ENCODE peak calls at places on chromosomes 12 and 14, in nine cellular contexts. R is breast epithelium, C is esophagus muscularis mucosa, J is vagina, Z is GM12878, I is adrenal gland, U is tibial nerve, Y is IMR-90, F is suprapubic skin. M is an unnamed sample.

GRCh38 chr12:14473707-14474287 is 93.9 kb downstream of the PLBD1 start:
- DNase-seq in R (no peak), J (no peak), Y (peak), C (no peak), Z (no peak), F (no peak), U (no peak), I (no peak), M (no peak)

GRCh38 chr14:71754422-71755095 is 177.7 kb upstream of the RGS6 start:
- DNase-seq in R (no peak), U (no peak), J (no peak), C (peak), I (no peak), Y (no peak), Z (no peak), F (no peak), M (no peak)

GRCh38 chr14:92973265-92973797 is 50.4 kb downstream of the CHGA start:
- DNase-seq in C (peak), F (peak), U (peak), R (peak), J (no peak), I (peak), Z (no peak), Y (peak), M (peak)

GRCh38 chr14:55580401-55581010 is 499 bp downstream of the KTN1 start:
- DNase-seq in Y (no peak), J (no peak), U (no peak), C (no peak), I (peak), R (peak), F (peak), Z (no peak), M (peak)

GRCh38 chr14:74584966-74585365 is 27.1 kb downstream of the LTBP2 start:
- DNase-seq in Y (no peak), U (no peak), C (no peak), F (no peak), I (no peak), J (no peak), R (no peak), Z (no peak), M (no peak)

GRCh38 chr12:111585619-111586135 is 13.4 kb downstream of the ATXN2 start:
- DNase-seq in Y (no peak), Z (no peak), J (no peak), C (no peak), R (no peak), F (no peak), U (no peak), I (no peak), M (no peak)

GRCh38 chr14:69088523-69089445 is 64.1 kb downstream of the DCAF5 start:
- DNase-seq in Z (no peak), C (no peak), F (no peak), J (no peak), Y (peak), I (no peak), R (peak), U (no peak), M (no peak)

GRCh38 chr12:9111525-9111924 is 4.2 kb downstream of the A2M start:
- DNase-seq in I (no peak), U (no peak), J (no peak), C (no peak), F (no peak), Y (no peak), Z (no peak), R (no peak), M (no peak)

GRCh38 chr14:44529026-44529425 is 21.9 kb upstream of the FSCB start:
- DNase-seq in I (no peak), Z (no peak), F (no peak), R (no peak), J (no peak), Y (no peak), U (no peak), C (no peak), M (no peak)

GRCh38 chr14:57051633-57052032 is 217.1 kb downstream of the EXOC5 start:
- DNase-seq in F (no peak), Z (no peak), U (no peak), J (no peak), C (no peak), I (no peak), Y (no peak), R (no peak), M (no peak)

GRCh38 chr12:52395761-52396434 is 10.2 kb downstream of the KRT82 start:
- DNase-seq in U (peak), Z (no peak), J (no peak), C (no peak), F (peak), Y (no peak), R (no peak), I (no peak), M (no peak)

GRCh38 chr14:21525995-21526671 is at the start of gene SALL2:
- DNase-seq in J (no peak), U (peak), C (peak), F (peak), Z (peak), I (peak), Y (peak), R (peak), M (peak)

GRCh38 chr12:104742551-104742961 is 215.5 kb downstream of the SLC41A2 start:
- DNase-seq in R (no peak), U (no peak), J (no peak), I (no peak), F (no peak), C (no peak), Z (no peak), Y (no peak), M (no peak)

GRCh38 chr12:49706351-49707126 is 666 bp downstream of the FMNL3 start:
- DNase-seq in F (peak), Z (no peak), U (peak), C (no peak), R (no peak), I (peak), J (no peak), Y (peak), M (peak)

GRCh38 chr12:9034095-9034494 is 44.7 kb downstream of the KLRG1 start:
- DNase-seq in F (no peak), U (no peak), Y (no peak), C (no peak), I (no peak), R (no peak), J (no peak), Z (no peak), M (no peak)

GRCh38 chr14:71776463-71777359 is 155.5 kb upstream of the RGS6 start:
- DNase-seq in J (no peak), I (peak), Y (peak), Z (peak), C (no peak), U (no peak), F (no peak), R (no peak), M (no peak)

GRCh38 chr12:24810378-24810777 is 138.5 kb downstream of the BCAT1 start:
- DNase-seq in Z (no peak), J (no peak), C (no peak), F (no peak), R (no peak), I (no peak), Y (no peak), U (no peak), M (no peak)

GRCh38 chr12:113271853-113272561 is 50.7 kb downstream of the TPCN1 start:
- DNase-seq in C (peak), J (no peak), Z (no peak), Y (peak), F (peak), R (peak), I (peak), U (peak), M (peak)

GRCh38 chr12:123115409-123116111 is 35.3 kb downstream of the PITPNM2 start:
- DNase-seq in Y (peak), R (no peak), U (peak), I (peak), J (no peak), C (no peak), F (no peak), Z (peak), M (peak)

GRCh38 chr12:22083167-22083566 is 37.1 kb downstream of the CMAS start:
- DNase-seq in J (no peak), F (no peak), Z (no peak), U (no peak), I (no peak), C (no peak), Y (peak), R (no peak), M (no peak)

GRCh38 chr12:114938487-114939210 is 254.7 kb upstream of the TBX3 start:
- DNase-seq in C (no peak), F (no peak), Y (no peak), J (no peak), U (no peak), Z (no peak), R (no peak), I (no peak), M (no peak)

GRCh38 chr14:56002876-56003625 is 115.2 kb upstream of the PELI2 start:
- DNase-seq in C (no peak), R (no peak), U (no peak), I (no peak), Z (peak), F (no peak), Y (no peak), J (no peak), M (no peak)

GRCh38 chr12:91890742-91891141 is 254.9 kb downstream of the BTG1 start:
- DNase-seq in F (no peak), Y (peak), C (no peak), Z (no peak), I (no peak), R (no peak), U (no peak), J (no peak), M (no peak)

GRCh38 chr12:11658796-11659195 is 9.3 kb downstream of the ETV6 start:
- DNase-seq in J (no peak), Y (peak), F (no peak), Z (no peak), R (no peak), I (no peak), U (no peak), C (no peak), M (no peak)

GRCh38 chr12:85448548-85449139 is 168.6 kb downstream of the ALX1 start:
- DNase-seq in F (no peak), U (no peak), C (no peak), Y (peak), Z (no peak), R (no peak), J (no peak), I (no peak), M (no peak)

GRCh38 chr14:60514378-60515243 is 5.7 kb downstream of the SIX6 start:
- DNase-seq in R (no peak), F (no peak), Z (no peak), C (no peak), Y (no peak), U (no peak), J (no peak), I (peak), M (no peak)

GRCh38 chr14:95564060-95564459 is 29.2 kb downstream of the GLRX5 start:
- DNase-seq in J (no peak), F (no peak), Y (peak), C (no peak), R (no peak), U (no peak), Z (no peak), I (peak), M (no peak)

GRCh38 chr14:75141967-75142366 is 15.1 kb upstream of the NEK9 start:
- DNase-seq in F (no peak), U (no peak), Z (no peak), I (no peak), R (no peak), Y (peak), C (no peak), J (no peak), M (no peak)

GRCh38 chr14:30355431-30355913 is 203.5 kb upstream of the G2E3 start:
- DNase-seq in F (no peak), J (no peak), Y (no peak), R (no peak), C (no peak), Z (peak), U (no peak), I (no peak), M (no peak)

GRCh38 chr14:50082308-50082742 is 34.0 kb downstream of the VCPKMT start:
- DNase-seq in U (no peak), Z (no peak), Y (no peak), F (no peak), C (no peak), I (no peak), R (no peak), J (no peak), M (no peak)

GRCh38 chr14:100580316-100581227 is 6.6 kb downstream of the BEGAIN start:
- DNase-seq in I (peak), R (no peak), C (no peak), J (no peak), F (peak), Y (no peak), Z (no peak), U (no peak), M (peak)

GRCh38 chr14:49946320-49947141 is 53.6 kb downstream of the ARF6 start:
- DNase-seq in F (no peak), R (no peak), I (peak), J (no peak), U (no peak), Z (no peak), Y (peak), C (no peak), M (no peak)

GRCh38 chr14:74083784-74084276 is 423 bp downstream of the ALDH6A1 start:
- DNase-seq in I (no peak), Z (no peak), R (peak), C (no peak), Y (no peak), F (peak), J (no peak), U (no peak), M (no peak)

GRCh38 chr14:103292426-103293374 is 41.3 kb upstream of the EIF5 start:
- DNase-seq in U (peak), F (peak), I (peak), Z (peak), R (peak), C (no peak), Y (peak), J (peak), M (peak)

GRCh38 chr14:61671086-61671485 is 24.2 kb upstream of the HIF1A start:
- DNase-seq in Z (no peak), J (no peak), F (no peak), Y (no peak), I (no peak), R (no peak), C (no peak), U (no peak), M (no peak)

GRCh38 chr12:6951551-6952120 is 480 bp downstream of the PTPN6 start:
- DNase-seq in Y (no peak), U (no peak), F (no peak), Z (no peak), I (no peak), R (no peak), C (no peak), J (no peak), M (no peak)

GRCh38 chr12:6952121-6952859 is 1.1 kb downstream of the PTPN6 start:
- DNase-seq in J (no peak), U (no peak), R (no peak), C (no peak), Y (no peak), I (no peak), F (no peak), Z (no peak), M (no peak)

GRCh38 chr12:6950401-6950801 is 755 bp upstream of the PTPN6 start:
- DNase-seq in R (no peak), U (no peak), C (no peak), I (no peak), F (no peak), Z (no peak), Y (no peak), J (no peak), M (no peak)

GRCh38 chr12:6952860-6953416 is 1.8 kb downstream of the PTPN6 start:
- DNase-seq in J (no peak), R (no peak), U (no peak), Y (no peak), Z (no peak), I (no peak), F (no peak), C (no peak), M (no peak)

GRCh38 chr12:6950944-6951540 is at the start of gene PTPN6:
- DNase-seq in J (no peak), Z (no peak), F (no peak), Y (no peak), C (no peak), I (peak), R (no peak), U (no peak), M (no peak)
- TF ChIP-seq POLR2A in J (no peak), Z (no peak), F (no peak), Y (no peak), C (no peak), I (peak), R (no peak), U (no peak), M (no peak)

DNA sequence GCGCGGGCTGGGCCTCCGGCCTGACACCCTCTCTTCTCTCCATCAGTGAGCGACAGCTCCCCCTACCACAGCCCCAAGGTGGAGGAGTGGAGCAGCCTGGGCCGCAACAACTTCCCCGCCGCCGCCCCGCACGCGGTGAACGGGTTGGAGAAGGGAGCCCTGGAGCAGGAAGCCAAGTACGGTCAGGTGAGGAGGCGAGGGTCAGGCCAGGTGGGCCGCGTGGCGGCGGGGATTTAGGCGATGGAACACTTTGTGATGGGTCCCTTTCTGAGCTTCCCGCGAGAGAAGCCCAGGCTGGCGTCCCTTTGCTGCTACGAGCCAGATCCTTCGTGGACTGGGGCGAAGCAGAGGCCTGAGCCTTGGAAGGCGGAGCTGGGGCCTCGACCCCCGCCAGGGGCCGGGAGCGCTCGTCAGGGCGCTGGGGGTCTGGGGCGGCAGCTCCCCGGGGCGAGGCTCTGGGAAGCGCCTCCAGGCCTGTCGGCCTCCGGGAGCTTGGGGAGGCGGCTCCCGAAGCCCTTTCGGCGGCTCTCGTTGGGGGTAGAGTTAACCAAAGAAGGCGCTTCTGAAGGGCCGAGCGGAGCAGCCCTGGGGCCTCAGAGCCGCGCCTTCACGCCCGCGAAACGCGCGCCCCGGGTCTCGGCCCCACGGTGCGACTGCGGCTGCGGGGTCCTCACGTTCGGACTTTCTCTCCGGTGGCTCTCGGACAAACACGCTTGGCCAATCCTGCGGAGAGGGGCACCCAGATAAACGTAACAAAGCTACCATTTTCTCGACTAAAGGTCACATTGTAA is 5.0 kb downstream of the PAX9 start:
- DNase-seq in Y (no peak), F (no peak), C (no peak), I (no peak), U (no peak), R (no peak), Z (no peak), J (no peak), M (no peak)
- H3K4me3 ChIP-seq in Y (no peak), F (no peak), C (peak), I (no peak), U (no peak), R (no peak), Z (no peak), J (no peak), M (no peak)

GRCh38 chr14:25033358-25033757 is 16.6 kb downstream of the STXBP6 start:
- DNase-seq in C (no peak), J (no peak), F (no peak), R (no peak), U (no peak), I (no peak), Z (no peak), Y (no peak), M (no peak)

GRCh38 chr14:25034803-25035681 is 14.9 kb downstream of the STXBP6 start:
- DNase-seq in F (no peak), R (no peak), J (no peak), C (no peak), I (no peak), Y (no peak), Z (no peak), U (no peak), M (no peak)

GRCh38 chr14:25026476-25027137 is 23.3 kb downstream of the STXBP6 start:
- DNase-seq in J (no peak), F (no peak), Y (no peak), U (no peak), C (no peak), I (no peak), Z (peak), R (no peak), M (no peak)

GRCh38 chr14:25037032-25037431 is 12.9 kb downstream of the STXBP6 start:
- DNase-seq in C (no peak), U (no peak), R (no peak), I (no peak), F (no peak), J (no peak), Y (no peak), Z (no peak), M (no peak)

GRCh38 chr14:25032092-25032784 is 17.7 kb downstream of the STXBP6 start:
- DNase-seq in Y (no peak), R (no peak), J (no peak), F (no peak), Z (no peak), I (no peak), C (no peak), U (no peak), M (no peak)
- TF ChIP-seq CTCF in Y (no peak), R (no peak), J (no peak), F (no peak), Z (peak), I (no peak), C (peak), U (no peak), M (no peak)

GRCh38 chr14:104765517-104765916 is 12.6 kb downstream of the SIVA1 start:
- DNase-seq in Y (no peak), J (no peak), U (no peak), R (no peak), C (no peak), Z (no peak), F (no peak), I (no peak), M (no peak)

GRCh38 chr14:104766256-104766862 is 13.4 kb downstream of the SIVA1 start:
- DNase-seq in U (no peak), Z (no peak), J (no peak), F (no peak), R (no peak), C (no peak), Y (no peak), I (no peak), M (no peak)

GRCh38 chr14:104768437-104769323 is 15.7 kb downstream of the SIVA1 start:
- DNase-seq in Z (peak), Y (peak), U (peak), C (peak), R (peak), I (peak), J (no peak), F (peak), M (peak)

GRCh38 chr14:104767634-104767918 is 14.6 kb downstream of the SIVA1 start:
- DNase-seq in F (no peak), I (no peak), J (no peak), C (no peak), Z (no peak), R (no peak), Y (no peak), U (no peak), M (no peak)

GRCh38 chr14:104766863-104767633 is 14.1 kb downstream of the SIVA1 start:
- DNase-seq in I (no peak), Z (no peak), Y (no peak), C (no peak), F (no peak), R (no peak), J (no peak), U (no peak), M (no peak)
- TF ChIP-seq POLR2A in I (no peak), Z (no peak), Y (no peak), C (no peak), F (no peak), R (no peak), J (no peak), U (no peak), M (no peak)

GRCh38 chr12:3197131-3197818 is 120.1 kb downstream of the TSPAN9 start:
- DNase-seq in J (no peak), F (no peak), I (no peak), R (no peak), Z (no peak), C (no peak), Y (no peak), U (no peak), M (no peak)
- H3K4me3 ChIP-seq in J (no peak), F (no peak), I (no peak), R (no peak), Z (no peak), C (no peak), Y (no peak), U (no peak), M (no peak)

GRCh38 chr12:106247731-106248176 is at the start of gene CKAP4:
- DNase-seq in F (peak), C (no peak), R (peak), Z (no peak), U (peak), J (peak), Y (peak), I (peak), M (peak)

GRCh38 chr12:106246891-106247730 is 709 bp downstream of the CKAP4 start:
- DNase-seq in J (peak), F (peak), U (peak), I (peak), Z (no peak), C (no peak), R (peak), Y (peak), M (peak)

GRCh38 chr12:106249411-106250135 is 1.8 kb upstream of the CKAP4 start:
- DNase-seq in F (no peak), I (no peak), R (no peak), Y (no peak), C (no peak), Z (peak), J (peak), U (no peak), M (no peak)

GRCh38 chr12:106248849-106249371 is 1.1 kb upstream of the CKAP4 start:
- DNase-seq in F (no peak), Z (no peak), J (peak), C (no peak), U (no peak), Y (peak), R (no peak), I (peak), M (no peak)

GRCh38 chr12:106248177-106248848 is 493 bp upstream of the CKAP4 start:
- DNase-seq in I (peak), R (peak), F (peak), Y (peak), Z (no peak), U (no peak), J (peak), C (no peak), M (peak)
- TF ChIP-seq CTCF in I (no peak), R (no peak), F (no peak), Y (no peak), Z (no peak), U (no peak), J (no peak), C (no peak), M (no peak)

M was measured in lower leg skin.